ENCODE peak calls at places on chromosomes 12 and 14, in six cellular contexts. One of them, this sample, is unnamed.

GRCh38 chr12:116365114-116365513 is 87.6 kb upstream of the MED13L start:
- DNase-seq in LoVo: peak
- DNase-seq in endothelial cell: no peak
- DNase-seq in CD8-positive, alpha-beta T cell: no peak
- DNase-seq in T47D: no peak
- DNase-seq in HFFc6: no peak
- DNase-seq in this sample: no peak

GRCh38 chr12:122528992-122529391 is 1.9 kb downstream of the KNTC1 start:
- DNase-seq in LoVo: no peak
- DNase-seq in CD8-positive, alpha-beta T cell: no peak
- DNase-seq in endothelial cell: no peak
- DNase-seq in T47D: no peak
- DNase-seq in HFFc6: no peak
- DNase-seq in this sample: no peak

GRCh38 chr12:118355838-118356237 is 16.9 kb downstream of the TAOK3 start:
- DNase-seq in CD8-positive, alpha-beta T cell: no peak
- DNase-seq in T47D: no peak
- DNase-seq in HFFc6: no peak
- DNase-seq in LoVo: no peak
- DNase-seq in endothelial cell: no peak
- DNase-seq in this sample: no peak

GRCh38 chr14:77961853-77962580 is 162.1 kb downstream of the ADCK1 start:
- DNase-seq in endothelial cell: no peak
- DNase-seq in LoVo: no peak
- DNase-seq in CD8-positive, alpha-beta T cell: no peak
- DNase-seq in HFFc6: no peak
- DNase-seq in T47D: no peak
- DNase-seq in this sample: no peak

GRCh38 chr12:116924558-116925453 is 14.1 kb downstream of the FBXW8 start:
- DNase-seq in endothelial cell: no peak
- DNase-seq in LoVo: no peak
- DNase-seq in HFFc6: peak
- DNase-seq in T47D: no peak
- DNase-seq in CD8-positive, alpha-beta T cell: peak
- DNase-seq in this sample: peak

GRCh38 chr12:112116232-112117060 is 7.9 kb upstream of the NAA25 start:
- DNase-seq in HFFc6: peak
- DNase-seq in LoVo: no peak
- DNase-seq in endothelial cell: peak
- DNase-seq in T47D: no peak
- DNase-seq in CD8-positive, alpha-beta T cell: no peak
- DNase-seq in this sample: no peak

GRCh38 chr14:101398011-101398410 is 163.3 kb upstream of the DIO3 start:
- DNase-seq in LoVo: no peak
- DNase-seq in T47D: no peak
- DNase-seq in CD8-positive, alpha-beta T cell: no peak
- DNase-seq in endothelial cell: no peak
- DNase-seq in HFFc6: no peak
- DNase-seq in this sample: no peak

GRCh38 chr12:57745485-57745881 is 644 bp downstream of the TSPAN31 start:
- DNase-seq in LoVo: no peak
- DNase-seq in HFFc6: no peak
- DNase-seq in endothelial cell: no peak
- DNase-seq in CD8-positive, alpha-beta T cell: no peak
- DNase-seq in T47D: no peak
- DNase-seq in this sample: no peak

GRCh38 chr12:123897221-123897620 is 75.4 kb downstream of the CCDC92 start:
- DNase-seq in endothelial cell: no peak
- DNase-seq in CD8-positive, alpha-beta T cell: no peak
- DNase-seq in LoVo: peak
- DNase-seq in HFFc6: peak
- DNase-seq in T47D: no peak
- DNase-seq in this sample: no peak

GRCh38 chr14:58864751-58865519 is 227.2 kb downstream of the DACT1 start:
- DNase-seq in CD8-positive, alpha-beta T cell: no peak
- DNase-seq in LoVo: no peak
- DNase-seq in endothelial cell: no peak
- DNase-seq in T47D: no peak
- DNase-seq in HFFc6: peak
- DNase-seq in this sample: no peak

GRCh38 chr12:129193263-129193871 is 340.1 kb downstream of the GLT1D1 start:
- DNase-seq in T47D: no peak
- DNase-seq in HFFc6: no peak
- DNase-seq in endothelial cell: no peak
- DNase-seq in LoVo: no peak
- DNase-seq in CD8-positive, alpha-beta T cell: no peak
- DNase-seq in this sample: no peak

GRCh38 chr12:4164591-4165558 is 108.7 kb upstream of the CCND2 start:
- DNase-seq in endothelial cell: peak
- DNase-seq in HFFc6: peak
- DNase-seq in LoVo: no peak
- DNase-seq in T47D: no peak
- DNase-seq in CD8-positive, alpha-beta T cell: peak
- DNase-seq in this sample: peak

GRCh38 chr12:112261559-112261958 is 120.7 kb downstream of the HECTD4 start:
- DNase-seq in T47D: no peak
- DNase-seq in endothelial cell: peak
- DNase-seq in CD8-positive, alpha-beta T cell: no peak
- DNase-seq in HFFc6: no peak
- DNase-seq in LoVo: no peak
- DNase-seq in this sample: no peak

GRCh38 chr14:20412422-20412821 is 879 bp downstream of the TEP1 start:
- DNase-seq in T47D: no peak
- DNase-seq in CD8-positive, alpha-beta T cell: no peak
- DNase-seq in endothelial cell: no peak
- DNase-seq in HFFc6: no peak
- DNase-seq in LoVo: no peak
- DNase-seq in this sample: no peak

GRCh38 chr14:71383510-71383909 is 476.3 kb downstream of the PCNX1 start:
- DNase-seq in CD8-positive, alpha-beta T cell: no peak
- DNase-seq in T47D: no peak
- DNase-seq in LoVo: no peak
- DNase-seq in HFFc6: no peak
- DNase-seq in endothelial cell: no peak
- DNase-seq in this sample: no peak

GRCh38 chr12:2944401-2945047 is 14.7 kb upstream of the TEAD4 start:
- DNase-seq in T47D: peak
- DNase-seq in endothelial cell: peak
- DNase-seq in CD8-positive, alpha-beta T cell: peak
- DNase-seq in HFFc6: no peak
- DNase-seq in LoVo: peak
- DNase-seq in this sample: peak

GRCh38 chr14:51079085-51079484 is 15.8 kb downstream of the TRIM9 start:
- DNase-seq in LoVo: no peak
- DNase-seq in endothelial cell: no peak
- DNase-seq in HFFc6: no peak
- DNase-seq in T47D: no peak
- DNase-seq in CD8-positive, alpha-beta T cell: no peak
- DNase-seq in this sample: no peak

GRCh38 chr12:25725874-25726273 is 172.8 kb upstream of the LMNTD1 start:
- DNase-seq in endothelial cell: no peak
- DNase-seq in HFFc6: no peak
- DNase-seq in CD8-positive, alpha-beta T cell: no peak
- DNase-seq in LoVo: no peak
- DNase-seq in T47D: no peak
- DNase-seq in this sample: no peak

GRCh38 chr14:37591311-37591940 is 3.6 kb downstream of the FOXA1 start:
- DNase-seq in LoVo: peak
- DNase-seq in T47D: no peak
- DNase-seq in endothelial cell: peak
- DNase-seq in HFFc6: no peak
- DNase-seq in CD8-positive, alpha-beta T cell: no peak
- DNase-seq in this sample: no peak

GRCh38 chr12:117884161-117884560 is 84.6 kb downstream of the KSR2 start:
- DNase-seq in T47D: no peak
- DNase-seq in endothelial cell: no peak
- DNase-seq in LoVo: no peak
- DNase-seq in HFFc6: no peak
- DNase-seq in CD8-positive, alpha-beta T cell: no peak
- DNase-seq in this sample: no peak

GRCh38 chr14:39320318-39320717 is 86.6 kb downstream of the MIA2 start:
- DNase-seq in CD8-positive, alpha-beta T cell: no peak
- DNase-seq in T47D: no peak
- DNase-seq in HFFc6: no peak
- DNase-seq in endothelial cell: no peak
- DNase-seq in LoVo: no peak
- DNase-seq in this sample: no peak

GRCh38 chr12:104478396-104479140 is 21.8 kb downstream of the CHST11 start:
- DNase-seq in LoVo: no peak
- DNase-seq in endothelial cell: no peak
- DNase-seq in CD8-positive, alpha-beta T cell: no peak
- DNase-seq in T47D: no peak
- DNase-seq in HFFc6: no peak
- DNase-seq in this sample: no peak

GRCh38 chr12:92624236-92624635 is 78.6 kb upstream of the PLEKHG7 start:
- DNase-seq in T47D: no peak
- DNase-seq in CD8-positive, alpha-beta T cell: no peak
- DNase-seq in HFFc6: peak
- DNase-seq in endothelial cell: no peak
- DNase-seq in LoVo: no peak
- DNase-seq in this sample: no peak

GRCh38 chr14:25050494-25051170 is 685 bp upstream of the STXBP6 start:
- DNase-seq in T47D: no peak
- DNase-seq in CD8-positive, alpha-beta T cell: no peak
- DNase-seq in LoVo: no peak
- DNase-seq in HFFc6: peak
- DNase-seq in endothelial cell: no peak
- DNase-seq in this sample: no peak

GRCh38 chr12:46103691-46104090 is 113.3 kb upstream of the SCAF11 start:
- DNase-seq in T47D: no peak
- DNase-seq in endothelial cell: no peak
- DNase-seq in CD8-positive, alpha-beta T cell: no peak
- DNase-seq in LoVo: no peak
- DNase-seq in HFFc6: no peak
- DNase-seq in this sample: no peak

GRCh38 chr12:132153501-132154340 is 9.5 kb downstream of the NOC4L start:
- DNase-seq in HFFc6: peak
- DNase-seq in T47D: peak
- DNase-seq in CD8-positive, alpha-beta T cell: peak
- DNase-seq in LoVo: peak
- DNase-seq in endothelial cell: peak
- DNase-seq in this sample: peak

GRCh38 chr12:22712083-22712482 is 87.1 kb downstream of the ETNK1 start:
- DNase-seq in HFFc6: no peak
- DNase-seq in T47D: no peak
- DNase-seq in endothelial cell: no peak
- DNase-seq in LoVo: no peak
- DNase-seq in CD8-positive, alpha-beta T cell: no peak
- DNase-seq in this sample: no peak

GRCh38 chr12:41250748-41251147 is 62.6 kb downstream of the PDZRN4 start:
- DNase-seq in LoVo: no peak
- DNase-seq in endothelial cell: no peak
- DNase-seq in T47D: no peak
- DNase-seq in CD8-positive, alpha-beta T cell: no peak
- DNase-seq in HFFc6: no peak
- DNase-seq in this sample: no peak

This sample was measured in effector CD4-positive, alpha-beta T cell.